ENCODE peak calls at places on chromosomes 13 and 19, in six cellular contexts. One of them, this sample, is unnamed.

GRCh38 chr19:11964858-11965645 is at the start of gene ZNF763:
- DNase-seq in neuronal stem cell: peak
- DNase-seq in H1: peak
- DNase-seq in mesendoderm: peak
- DNase-seq in trophoblast cell: peak
- DNase-seq in mesenchymal stem cell: peak
- DNase-seq in this sample: peak

GRCh38 chr13:77596777-77597176 is 61.3 kb downstream of the SCEL start:
- DNase-seq in neuronal stem cell: no peak
- DNase-seq in H1: no peak
- DNase-seq in mesendoderm: no peak
- DNase-seq in trophoblast cell: no peak
- DNase-seq in mesenchymal stem cell: no peak
- DNase-seq in this sample: no peak

GRCh38 chr13:44141213-44141724 is 232.4 kb upstream of the SERP2 start:
- DNase-seq in neuronal stem cell: no peak
- DNase-seq in H1: no peak
- DNase-seq in mesendoderm: peak
- DNase-seq in trophoblast cell: no peak
- DNase-seq in mesenchymal stem cell: no peak
- DNase-seq in this sample: no peak

GRCh38 chr13:98484289-98485219 is 92.4 kb downstream of the STK24 start:
- DNase-seq in neuronal stem cell: peak
- DNase-seq in H1: no peak
- DNase-seq in mesendoderm: peak
- DNase-seq in trophoblast cell: peak
- DNase-seq in mesenchymal stem cell: peak
- DNase-seq in this sample: peak

GRCh38 chr13:100115693-100116254 is 26.9 kb downstream of the PCCA start:
- DNase-seq in neuronal stem cell: no peak
- DNase-seq in H1: no peak
- DNase-seq in mesendoderm: no peak
- DNase-seq in trophoblast cell: no peak
- DNase-seq in mesenchymal stem cell: no peak
- DNase-seq in this sample: no peak

GRCh38 chr13:75250526-75251183 is 231.3 kb downstream of the TBC1D4 start:
- DNase-seq in neuronal stem cell: no peak
- DNase-seq in H1: no peak
- DNase-seq in mesendoderm: no peak
- DNase-seq in trophoblast cell: no peak
- DNase-seq in mesenchymal stem cell: no peak
- DNase-seq in this sample: peak

GRCh38 chr13:37138169-37138568 is 32.7 kb upstream of the CSNK1A1L start:
- DNase-seq in neuronal stem cell: no peak
- DNase-seq in H1: peak
- DNase-seq in mesendoderm: peak
- DNase-seq in trophoblast cell: peak
- DNase-seq in mesenchymal stem cell: no peak
- DNase-seq in this sample: no peak

GRCh38 chr19:49363265-49364082 is at the start of gene DKKL1:
- DNase-seq in neuronal stem cell: peak
- DNase-seq in H1: peak
- DNase-seq in mesendoderm: peak
- DNase-seq in trophoblast cell: peak
- DNase-seq in mesenchymal stem cell: peak
- DNase-seq in this sample: peak

GRCh38 chr19:44824758-44825157 is 15.9 kb downstream of the BCAM start:
- DNase-seq in neuronal stem cell: no peak
- DNase-seq in H1: no peak
- DNase-seq in mesendoderm: no peak
- DNase-seq in trophoblast cell: no peak
- DNase-seq in mesenchymal stem cell: no peak
- DNase-seq in this sample: no peak

GRCh38 chr13:114108894-114109293 is 23.5 kb downstream of the RASA3 start:
- DNase-seq in neuronal stem cell: no peak
- DNase-seq in H1: no peak
- DNase-seq in mesendoderm: no peak
- DNase-seq in trophoblast cell: no peak
- DNase-seq in mesenchymal stem cell: no peak
- DNase-seq in this sample: no peak

GRCh38 chr19:35846038-35846668 is 6.2 kb downstream of the NPHS1 start:
- DNase-seq in neuronal stem cell: no peak
- DNase-seq in H1: no peak
- DNase-seq in mesendoderm: peak
- DNase-seq in trophoblast cell: no peak
- DNase-seq in mesenchymal stem cell: peak
- DNase-seq in this sample: no peak

GRCh38 chr13:29805994-29806748 is 44.2 kb downstream of the UBL3 start:
- DNase-seq in neuronal stem cell: no peak
- DNase-seq in H1: no peak
- DNase-seq in mesendoderm: no peak
- DNase-seq in trophoblast cell: no peak
- DNase-seq in mesenchymal stem cell: no peak
- DNase-seq in this sample: no peak

GRCh38 chr13:20191311-20191901 is 1.3 kb downstream of the GJB2 start:
- DNase-seq in neuronal stem cell: no peak
- DNase-seq in H1: no peak
- DNase-seq in mesendoderm: no peak
- DNase-seq in trophoblast cell: peak
- DNase-seq in mesenchymal stem cell: no peak
- DNase-seq in this sample: no peak

GRCh38 chr19:42658148-42658547 is 63.4 kb upstream of the CEACAM8 start:
- DNase-seq in neuronal stem cell: no peak
- DNase-seq in H1: no peak
- DNase-seq in mesendoderm: no peak
- DNase-seq in trophoblast cell: no peak
- DNase-seq in mesenchymal stem cell: no peak
- DNase-seq in this sample: peak

GRCh38 chr19:51259348-51260245 is 8.7 kb downstream of the SIGLECL1 start:
- DNase-seq in neuronal stem cell: peak
- DNase-seq in H1: peak
- DNase-seq in mesendoderm: peak
- DNase-seq in trophoblast cell: peak
- DNase-seq in mesenchymal stem cell: peak
- DNase-seq in this sample: peak

GRCh38 chr13:94236876-94237275 is 242.6 kb downstream of the DCT start:
- DNase-seq in neuronal stem cell: no peak
- DNase-seq in H1: no peak
- DNase-seq in mesendoderm: no peak
- DNase-seq in trophoblast cell: no peak
- DNase-seq in mesenchymal stem cell: no peak
- DNase-seq in this sample: no peak

GRCh38 chr19:2289714-2290435 is 7.9 kb upstream of the PEAK3 start:
- DNase-seq in neuronal stem cell: no peak
- DNase-seq in H1: no peak
- DNase-seq in mesendoderm: no peak
- DNase-seq in trophoblast cell: no peak
- DNase-seq in mesenchymal stem cell: no peak
- DNase-seq in this sample: no peak

GRCh38 chr19:11208526-11209471 is 11.5 kb upstream of the KANK2 start:
- DNase-seq in neuronal stem cell: no peak
- DNase-seq in H1: no peak
- DNase-seq in mesendoderm: no peak
- DNase-seq in trophoblast cell: no peak
- DNase-seq in mesenchymal stem cell: peak
- DNase-seq in this sample: no peak

GRCh38 chr19:13154911-13155471 is 4.8 kb downstream of the IER2 start:
- DNase-seq in neuronal stem cell: peak
- DNase-seq in H1: no peak
- DNase-seq in mesendoderm: peak
- DNase-seq in trophoblast cell: peak
- DNase-seq in mesenchymal stem cell: peak
- DNase-seq in this sample: peak

GRCh38 chr13:44407379-44407778 is 33.8 kb downstream of the SERP2 start:
- DNase-seq in neuronal stem cell: no peak
- DNase-seq in H1: no peak
- DNase-seq in mesendoderm: peak
- DNase-seq in trophoblast cell: no peak
- DNase-seq in mesenchymal stem cell: no peak
- DNase-seq in this sample: no peak

GRCh38 chr19:24033308-24033961 is 53.6 kb upstream of the ZNF254 start:
- DNase-seq in neuronal stem cell: peak
- DNase-seq in H1: peak
- DNase-seq in mesendoderm: peak
- DNase-seq in trophoblast cell: peak
- DNase-seq in mesenchymal stem cell: peak
- DNase-seq in this sample: peak

GRCh38 chr13:19605161-19605955 is 28.1 kb upstream of the MPHOSPH8 start:
- DNase-seq in neuronal stem cell: no peak
- DNase-seq in H1: no peak
- DNase-seq in mesendoderm: no peak
- DNase-seq in trophoblast cell: no peak
- DNase-seq in mesenchymal stem cell: no peak
- DNase-seq in this sample: peak

GRCh38 chr19:50359432-50359818 is 6.0 kb downstream of the NAPSA start:
- DNase-seq in neuronal stem cell: no peak
- DNase-seq in H1: no peak
- DNase-seq in mesendoderm: no peak
- DNase-seq in trophoblast cell: no peak
- DNase-seq in mesenchymal stem cell: no peak
- DNase-seq in this sample: no peak

GRCh38 chr19:3346677-3347353 is 19.6 kb upstream of the NFIC start:
- DNase-seq in neuronal stem cell: no peak
- DNase-seq in H1: no peak
- DNase-seq in mesendoderm: no peak
- DNase-seq in trophoblast cell: no peak
- DNase-seq in mesenchymal stem cell: no peak
- DNase-seq in this sample: no peak

DNA sequence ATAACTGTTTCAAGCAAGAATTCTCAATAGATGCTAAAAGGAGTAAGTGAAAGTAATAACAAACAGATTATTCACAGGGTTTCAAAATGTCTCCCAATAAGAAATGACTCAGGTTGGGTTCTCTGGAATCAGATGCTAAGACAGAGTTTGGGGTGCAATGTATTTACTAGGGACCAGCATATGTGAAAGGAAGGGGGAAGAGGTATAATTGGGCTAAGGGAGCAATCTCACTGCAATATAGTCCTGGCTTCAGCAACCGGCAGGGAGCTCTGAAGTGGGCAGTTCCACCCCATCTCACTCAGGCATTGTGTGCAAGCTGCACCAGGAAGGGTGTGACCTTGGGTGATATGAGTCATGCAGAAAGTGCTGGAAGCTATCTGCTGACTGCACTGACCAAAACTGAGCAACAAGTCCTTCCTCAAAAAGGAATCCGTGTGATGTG is 23.4 kb downstream of the ZDHHC20 start:
- DNase-seq in neuronal stem cell: no peak
- DNase-seq in H1: no peak
- DNase-seq in mesendoderm: peak
- DNase-seq in trophoblast cell: peak
- DNase-seq in mesenchymal stem cell: peak
- DNase-seq in this sample: peak
- H3K4me3 ChIP-seq in neuronal stem cell: no peak
- H3K4me3 ChIP-seq in H1: no peak
- H3K4me3 ChIP-seq in mesendoderm: no peak
- H3K4me3 ChIP-seq in trophoblast cell: no peak
- H3K4me3 ChIP-seq in mesenchymal stem cell: peak
- H3K4me3 ChIP-seq in this sample: no peak

GRCh38 chr19:781800-782194 is 15.5 kb upstream of the PTBP1 start:
- DNase-seq in neuronal stem cell: no peak
- DNase-seq in H1: no peak
- DNase-seq in mesendoderm: no peak
- DNase-seq in trophoblast cell: no peak
- DNase-seq in mesenchymal stem cell: no peak
- DNase-seq in this sample: no peak
- H2AK5ac ChIP-seq in neuronal stem cell: peak
- H2AK5ac ChIP-seq in H1: peak
- H2AK5ac ChIP-seq in mesendoderm: peak
- H2AK5ac ChIP-seq in trophoblast cell: peak
- H2AK5ac ChIP-seq in mesenchymal stem cell: peak
- H2AK5ac ChIP-seq in this sample: peak

DNA sequence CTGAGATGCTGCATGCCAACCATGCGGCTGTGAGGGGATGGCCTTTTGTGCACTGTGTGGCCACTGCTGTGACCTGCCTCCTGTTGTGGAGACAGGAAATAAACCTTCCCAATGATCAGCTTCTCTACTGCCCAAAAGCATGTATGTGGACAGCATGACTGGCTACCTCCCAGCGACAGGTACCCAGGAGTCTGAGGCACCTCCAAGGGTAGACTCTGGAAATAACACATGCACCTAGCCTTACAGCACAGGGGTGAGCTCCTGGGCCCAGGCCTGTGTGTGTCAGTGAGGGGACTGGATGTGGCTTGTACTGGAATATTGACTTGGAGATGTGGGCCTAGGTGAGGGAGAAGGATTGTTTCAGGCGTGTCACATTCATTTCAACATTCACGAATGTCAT is 7.6 kb upstream of the GPI start:
- DNase-seq in neuronal stem cell: no peak
- DNase-seq in H1: no peak
- DNase-seq in mesendoderm: no peak
- DNase-seq in trophoblast cell: no peak
- DNase-seq in mesenchymal stem cell: no peak
- DNase-seq in this sample: no peak
- H3K4me3 ChIP-seq in neuronal stem cell: peak
- H3K4me3 ChIP-seq in H1: no peak
- H3K4me3 ChIP-seq in mesendoderm: no peak
- H3K4me3 ChIP-seq in trophoblast cell: no peak
- H3K4me3 ChIP-seq in mesenchymal stem cell: no peak
- H3K4me3 ChIP-seq in this sample: no peak

DNA sequence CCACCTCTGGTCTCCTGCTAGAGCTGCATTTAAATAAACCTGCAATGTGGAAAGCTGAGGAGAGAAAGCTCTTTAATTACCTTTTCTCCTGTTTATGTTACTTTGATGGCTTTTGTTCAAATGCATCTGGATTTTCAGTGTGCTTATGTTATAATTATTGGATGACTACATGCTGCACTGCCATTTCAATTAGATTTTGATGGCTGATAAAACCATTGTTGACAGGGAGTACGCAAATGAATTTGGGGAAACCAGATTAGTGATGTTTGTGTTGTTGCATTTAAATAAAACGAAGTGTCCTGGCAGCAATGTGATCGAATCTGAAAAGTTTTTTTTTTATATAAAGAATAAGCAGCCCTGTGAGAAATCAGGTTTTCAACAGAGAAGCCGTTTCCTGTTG is 799.8 kb downstream of the DIAPH3 start:
- DNase-seq in neuronal stem cell: no peak
- DNase-seq in H1: no peak
- DNase-seq in mesendoderm: no peak
- DNase-seq in trophoblast cell: no peak
- DNase-seq in mesenchymal stem cell: no peak
- DNase-seq in this sample: no peak
- H2AK5ac ChIP-seq in neuronal stem cell: no peak
- H2AK5ac ChIP-seq in H1: no peak
- H2AK5ac ChIP-seq in mesendoderm: no peak
- H2AK5ac ChIP-seq in trophoblast cell: no peak
- H2AK5ac ChIP-seq in mesenchymal stem cell: no peak
- H2AK5ac ChIP-seq in this sample: no peak

GRCh38 chr19:40600086-40600917 is 867 bp upstream of the LTBP4 start:
- DNase-seq in neuronal stem cell: no peak
- DNase-seq in H1: no peak
- DNase-seq in mesendoderm: no peak
- DNase-seq in trophoblast cell: no peak
- DNase-seq in mesenchymal stem cell: no peak
- DNase-seq in this sample: no peak
- H3K4me3 ChIP-seq in neuronal stem cell: no peak
- H3K4me3 ChIP-seq in H1: no peak
- H3K4me3 ChIP-seq in mesendoderm: no peak
- H3K4me3 ChIP-seq in trophoblast cell: no peak
- H3K4me3 ChIP-seq in mesenchymal stem cell: no peak
- H3K4me3 ChIP-seq in this sample: no peak

This sample was measured in IMR-90.